ENCODE peak calls at places on chromosomes 11 and 22, in four cellular contexts. T is tibial nerve, D is uterus, M is glutamatergic neuron. P is an unnamed sample.

GRCh38 chr11:17343907-17344306 is 7.7 kb upstream of the NCR3LG1 start:
- DNase-seq in T (no peak), D (no peak), M (no peak), P (no peak)

GRCh38 chr11:128379587-128380279 is 207.6 kb downstream of the ETS1 start:
- DNase-seq in T (no peak), D (no peak), M (no peak), P (no peak)

GRCh38 chr11:69440876-69441275 is 40.6 kb upstream of the LINC01488 start:
- DNase-seq in T (no peak), D (no peak), M (no peak), P (no peak)

GRCh38 chr11:32088117-32088941 is 2.5 kb upstream of the RCN1 start:
- DNase-seq in T (peak), D (no peak), M (no peak), P (peak)

GRCh38 chr11:44014968-44015623 is 32.7 kb upstream of the ACCSL start:
- DNase-seq in T (no peak), D (no peak), M (no peak), P (no peak)

GRCh38 chr22:23251445-23252093 is 71.3 kb downstream of the BCR start:
- DNase-seq in T (no peak), D (no peak), M (no peak), P (no peak)

GRCh38 chr11:23991140-23991539 is 505.7 kb upstream of the LUZP2 start:
- DNase-seq in T (no peak), D (no peak), M (no peak), P (no peak)

GRCh38 chr11:1820463-1821325 is 14.1 kb upstream of the SYT8 start:
- DNase-seq in T (no peak), D (no peak), M (no peak), P (no peak)

GRCh38 chr22:22605074-22605404 is 39.4 kb upstream of the GGTLC2 start:
- DNase-seq in T (no peak), D (no peak), M (no peak), P (no peak)

GRCh38 chr11:32435511-32435946 is at the start of gene WT1:
- DNase-seq in T (no peak), D (peak), M (peak), P (peak)

GRCh38 chr11:75673977-75674582 is 5.2 kb upstream of the MAP6 start:
- DNase-seq in T (no peak), D (no peak), M (no peak), P (no peak)

GRCh38 chr22:46444390-46444854 is 93.0 kb downstream of the CELSR1 start:
- DNase-seq in T (no peak), D (no peak), M (no peak), P (no peak)
- TF ChIP-seq CTCF in T (no peak), D (no peak), M (no peak), P (no peak)

DNA sequence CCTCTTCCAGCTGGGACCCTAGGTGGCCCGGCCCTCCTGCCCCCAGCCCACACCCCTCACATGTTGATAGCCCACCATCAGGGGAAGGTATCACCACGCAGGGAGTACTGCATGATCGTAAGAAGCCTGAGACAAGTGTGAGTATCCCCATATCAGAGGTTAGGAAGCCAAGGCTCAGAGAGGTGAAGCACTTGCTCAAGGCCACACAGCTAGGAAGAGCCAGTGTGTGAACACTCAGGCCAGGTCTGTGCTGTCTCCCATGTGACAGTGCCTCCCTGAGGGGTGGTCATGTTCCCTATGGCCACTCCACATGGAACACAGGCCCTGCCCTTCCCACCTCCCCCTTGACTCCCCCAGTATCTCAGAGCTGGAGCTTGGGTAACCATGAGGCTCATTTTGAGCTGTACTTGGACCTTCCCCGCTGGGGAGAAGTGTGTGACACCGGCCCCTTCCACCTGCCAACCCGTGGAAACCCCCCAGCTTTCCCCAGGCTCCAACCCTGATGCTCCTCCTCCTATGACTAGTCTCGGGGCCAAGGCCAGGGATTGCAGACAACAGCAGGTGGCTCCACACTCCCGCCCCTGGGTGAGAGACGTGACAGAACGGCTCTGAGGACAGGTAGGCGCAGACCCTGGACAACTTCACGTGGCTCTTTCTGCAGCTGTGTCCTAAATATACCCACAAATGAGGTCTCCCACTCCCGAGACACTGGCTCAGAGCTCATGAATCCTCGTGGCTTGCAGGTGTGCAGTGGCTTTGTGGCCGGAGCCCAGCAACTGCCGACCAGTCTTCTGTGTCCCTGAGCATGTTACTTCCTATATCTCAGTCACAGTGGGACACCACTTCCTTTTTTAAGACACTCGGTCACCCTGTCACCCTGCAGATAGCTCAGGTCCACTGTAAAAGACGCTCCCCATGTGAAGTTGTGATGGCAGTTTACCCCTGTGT is 55.3 kb downstream of the NECTIN1 start:
- DNase-seq in T (no peak), D (no peak), M (no peak), P (no peak)
- TF ChIP-seq CTCF in T (no peak), D (no peak), M (no peak), P (no peak)

GRCh38 chr22:17138451-17139042 is 17.4 kb upstream of the TMEM121B start:
- DNase-seq in T (no peak), D (no peak), M (no peak), P (no peak)
- TF ChIP-seq CTCF in T (no peak), D (no peak), M (no peak), P (no peak)

GRCh38 chr11:57277845-57278720 is 41.0 kb upstream of the APLNR start:
- DNase-seq in T (peak), D (peak), M (peak), P (peak)
- TF ChIP-seq CTCF in T (peak), D (peak), M (peak), P (peak)

GRCh38 chr11:124670732-124671131 is 2.8 kb downstream of the SIAE start:
- DNase-seq in T (no peak), D (no peak), M (no peak), P (no peak)

GRCh38 chr11:124673333-124674167 is at the start of the genes SIAE and SPA17:
- DNase-seq in T (peak), D (peak), M (peak), P (peak)

GRCh38 chr11:124672531-124673215 is 866 bp downstream of the SIAE start:
- DNase-seq in T (no peak), D (no peak), M (no peak), P (no peak)

GRCh38 chr11:124667601-124668000 is 5.9 kb downstream of the SIAE start:
- DNase-seq in T (no peak), D (no peak), M (no peak), P (no peak)

DNA sequence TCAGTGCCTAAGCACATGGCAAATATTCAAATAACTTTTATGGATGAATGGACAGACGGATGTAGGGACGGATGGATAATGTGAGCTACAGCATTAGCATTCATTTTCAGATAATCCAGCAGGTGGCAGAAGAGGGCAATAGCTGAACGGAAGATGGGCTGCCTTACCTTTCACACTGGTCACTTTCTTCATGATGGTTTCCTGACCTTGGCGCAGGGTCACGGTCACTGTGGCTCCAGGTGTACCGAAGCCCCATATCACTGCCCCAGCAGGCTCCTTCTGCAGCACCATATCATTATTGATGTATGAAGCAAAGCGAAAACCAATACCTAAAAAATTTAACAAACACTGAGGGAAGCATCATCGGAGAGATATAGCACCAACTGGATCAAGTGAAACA is 4.3 kb downstream of the SIAE start:
- DNase-seq in T (peak), D (peak), M (peak), P (no peak)
- TF ChIP-seq CTCF in T (peak), D (peak), M (peak), P (peak)

P was measured in left ventricle myocardium inferior.